ENCODE peak calls at places on chromosomes 3 and 15, in five cellular contexts. M is transverse colon, X is A549, R is testis, A is mesendoderm. B is an unnamed sample.

GRCh38 chr3:52289747-52290595 is 2.3 kb downstream of the GLYCTK start:
- DNase-seq in R (no peak), A (no peak), M (peak; percentile 82), X (no peak), B (no peak)

GRCh38 chr3:54756330-54756731 is 171.5 kb downstream of the LRTM1 start:
- DNase-seq in M (no peak), A (peak; percentile 57), X (no peak), R (no peak), B (no peak)

GRCh38 chr3:98984024-98984423 is 82.5 kb upstream of the DCBLD2 start:
- DNase-seq in X (no peak), R (no peak), M (no peak), A (no peak), B (no peak)

GRCh38 chr15:64046347-64047153 is at the start of gene DAPK2:
- DNase-seq in X (peak; percentile 98), R (peak; percentile 70), A (peak; percentile 57), M (peak; percentile 83), B (peak; percentile 83)

GRCh38 chr3:24305795-24306467 is 188.7 kb downstream of the THRB start:
- DNase-seq in A (peak; percentile 58), X (no peak), M (no peak), R (no peak), B (peak; percentile 33)

GRCh38 chr3:195895078-195895899 is 13.1 kb downstream of the TNK2 start:
- DNase-seq in M (peak; percentile 65), X (peak; percentile 75), A (peak; percentile 80), R (peak; percentile 48), B (peak; percentile 44)

GRCh38 chr3:12869025-12869695 is 27.8 kb upstream of the RPL32 start:
- DNase-seq in M (peak; percentile 67), A (peak; percentile 66), R (peak; percentile 81), X (peak; percentile 15), B (no peak)

GRCh38 chr3:36600413-36600812 is 163.9 kb downstream of the DCLK3 start:
- DNase-seq in A (no peak), X (no peak), M (no peak), R (no peak), B (no peak)

GRCh38 chr3:177731644-177732268 is 534.5 kb upstream of the TBL1XR1 start:
- DNase-seq in M (no peak), R (no peak), X (no peak), A (no peak), B (no peak)

GRCh38 chr3:34676431-34676830 is 878.0 kb downstream of the PDCD6IP start:
- DNase-seq in M (no peak), R (no peak), X (no peak), A (no peak), B (no peak)

GRCh38 chr3:36959821-36960220 is 15.0 kb upstream of the TRANK1 start:
- DNase-seq in X (no peak), R (no peak), M (no peak), A (no peak), B (peak; percentile 86)

GRCh38 chr3:72376917-72377710 is 471.1 kb downstream of the SHQ1 start:
- DNase-seq in R (no peak), X (no peak), A (peak; percentile 59), M (no peak), B (no peak)

GRCh38 chr15:101510212-101511197 is 21.0 kb upstream of the PCSK6 start:
- DNase-seq in A (no peak), M (no peak), X (no peak), R (no peak), B (no peak)

GRCh38 chr3:112806903-112807302 is 39.8 kb downstream of the CD200R1L start:
- DNase-seq in A (no peak), X (no peak), M (no peak), R (no peak), B (no peak)

GRCh38 chr3:38834110-38834509 is 18.1 kb upstream of the SCN10A start:
- DNase-seq in R (no peak), A (peak; percentile 81), M (peak; percentile 9), X (peak; percentile 9), B (peak; percentile 77)

GRCh38 chr15:90915808-90916440 is 12.8 kb downstream of the MAN2A2 start:
- DNase-seq in R (peak; percentile 44), A (peak; percentile 28), X (no peak), M (peak; percentile 53), B (no peak)

GRCh38 chr3:81799403-81799802 is 38.0 kb upstream of the GBE1 start:
- DNase-seq in R (no peak), A (no peak), X (no peak), M (no peak), B (no peak)

GRCh38 chr3:27596334-27596841 is 112.2 kb upstream of the SLC4A7 start:
- DNase-seq in A (no peak), X (no peak), R (no peak), M (no peak), B (no peak)

GRCh38 chr15:100926258-100926657 is 7.1 kb downstream of the LRRK1 start:
- DNase-seq in M (no peak), R (no peak), A (peak; percentile 73), X (no peak), B (no peak)

GRCh38 chr15:70505411-70505919 is 257.9 kb downstream of the UACA start:
- DNase-seq in R (no peak), X (peak; percentile 85), M (no peak), A (peak; percentile 62), B (peak; percentile 60)

GRCh38 chr3:18586076-18586475 is 160.9 kb upstream of the SATB1 start:
- DNase-seq in M (no peak), X (no peak), A (no peak), R (no peak), B (no peak)

GRCh38 chr3:49745986-49746385 is 22.2 kb upstream of the GMPPB start:
- DNase-seq in M (no peak), A (no peak), R (no peak), X (no peak), B (no peak)

GRCh38 chr15:82132742-82133141 is 86.9 kb upstream of the MEX3B start:
- DNase-seq in R (no peak), M (no peak), X (peak; percentile 51), A (no peak), B (no peak)

GRCh38 chr3:101084404-101084803 is 91.2 kb upstream of the ABI3BP start:
- DNase-seq in X (no peak), M (no peak), A (no peak), R (no peak), B (no peak)

GRCh38 chr3:19147905-19148767 is at the start of gene KCNH8:
- DNase-seq in A (peak; percentile 57), X (peak; percentile 3), M (peak; percentile 31), R (peak; percentile 72), B (peak; percentile 24)

GRCh38 chr3:102225407-102226132 is 209.2 kb upstream of the ZPLD1 start:
- DNase-seq in M (no peak), R (no peak), X (peak; percentile 33), A (peak; percentile 78), B (peak; percentile 85)

GRCh38 chr3:16482770-16483531 is 30.5 kb downstream of the RFTN1 start:
- DNase-seq in R (no peak), M (peak; percentile 35), A (peak; percentile 68), X (no peak), B (no peak)

GRCh38 chr3:127013196-127013595 is 30.3 kb downstream of the PLXNA1 start:
- DNase-seq in A (no peak), X (no peak), M (no peak), R (no peak), B (no peak)

GRCh38 chr3:94453864-94454263 is 391.0 kb downstream of the NSUN3 start:
- DNase-seq in A (no peak), M (no peak), X (no peak), R (no peak), B (no peak)

DNA sequence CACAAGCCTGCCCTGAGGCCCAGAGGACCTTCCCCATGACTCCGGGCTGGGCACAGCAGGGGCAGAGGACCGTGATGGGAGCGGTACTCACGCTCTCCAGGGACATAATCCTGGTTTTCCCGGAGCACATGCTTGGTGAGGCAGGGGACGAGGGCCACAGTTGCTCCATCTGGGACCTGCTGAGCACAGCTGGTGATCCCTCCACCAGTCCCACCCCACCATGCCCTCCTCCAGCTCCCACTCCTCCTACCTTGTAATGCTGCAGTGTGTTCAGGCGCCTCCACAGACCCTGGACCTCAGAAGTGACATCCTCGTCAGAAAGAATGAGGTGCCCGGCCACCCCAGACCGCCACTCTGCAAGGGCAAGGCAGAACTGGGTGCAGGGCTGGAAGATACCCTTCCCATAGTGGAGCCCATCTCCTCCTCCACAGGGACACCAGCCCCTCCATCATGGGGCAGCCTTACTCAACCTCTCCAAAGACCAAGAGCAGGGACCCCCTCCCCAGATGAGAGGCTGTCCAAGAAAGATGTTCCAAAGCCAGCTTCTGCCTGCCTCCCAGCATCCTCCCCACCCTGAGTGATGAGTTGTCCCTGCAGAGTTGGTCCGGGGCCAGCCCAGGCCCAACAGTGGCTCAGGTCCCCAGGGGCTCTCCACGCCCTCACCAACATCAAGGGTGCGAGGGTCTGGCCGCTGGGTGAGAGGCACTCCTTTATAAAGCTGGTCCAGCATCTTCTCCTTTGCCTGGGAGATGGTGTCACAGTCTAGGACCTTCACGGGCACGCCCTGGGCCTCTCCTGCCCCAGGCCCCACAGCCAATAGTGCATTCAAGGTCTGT is 19.5 kb downstream of the PLXNB1 start:
- DNase-seq in X (no peak), R (no peak), A (no peak), M (no peak), B (no peak)
- H3K4me1 ChIP-seq in X (no peaks in the 10 kb centered on the region), R (no peaks in the 10 kb centered on the region), A (no peaks in the 10 kb centered on the region), M (no peaks in the 10 kb centered on the region), B (no peaks in the 10 kb centered on the region)

GRCh38 chr3:8524656-8525399 is 23.2 kb downstream of the LMCD1 start:
- DNase-seq in A (no peak), R (no peak), X (no peak), M (no peak), B (no peak)
- H3K4me1 ChIP-seq in A (no peaks in the 10 kb centered on the region), R (peaks cover 6% of the 10 kb centered on the region), X (peaks cover 21% of the 10 kb centered on the region), M (no peaks in the 10 kb centered on the region), B (no peaks in the 10 kb centered on the region)

GRCh38 chr3:56885461-56885860 is 83.7 kb upstream of the ARHGEF3 start:
- DNase-seq in X (no peak), A (no peak), R (no peak), M (no peak), B (no peak)
- H3K4me1 ChIP-seq in X (no peaks in the 10 kb centered on the region), A (no peaks in the 10 kb centered on the region), R (peaks cover 13% of the 10 kb centered on the region), M (peaks cover 5% of the 10 kb centered on the region), B (no peaks in the 10 kb centered on the region)

GRCh38 chr3:156543043-156543555 is 11.8 kb downstream of the SSR3 start:
- DNase-seq in R (no peak), M (no peak), X (no peak), A (no peak), B (peak; percentile 86)
- H3K4me1 ChIP-seq in R (peaks cover 36% of the 10 kb centered on the region), M (peaks cover 4% of the 10 kb centered on the region), X (peaks cover under 1% of the 10 kb centered on the region), A (no peaks in the 10 kb centered on the region), B (peaks cover 92% of the 10 kb centered on the region)

GRCh38 chr3:123332124-123332641 is 116.7 kb downstream of the ADCY5 start:
- DNase-seq in M (no peak), A (peak; percentile 67), R (no peak), X (no peak), B (no peak)
- H3K4me1 ChIP-seq in M (no peaks in the 10 kb centered on the region), A (no peaks in the 10 kb centered on the region), R (peaks cover 33% of the 10 kb centered on the region), X (no peaks in the 10 kb centered on the region), B (no peaks in the 10 kb centered on the region)

GRCh38 chr3:71107926-71108325 is 475.6 kb downstream of the FOXP1 start:
- DNase-seq in A (no peak), R (no peak), M (no peak), X (no peak), B (no peak)
- H3K4me1 ChIP-seq in A (no peaks in the 10 kb centered on the region), R (peaks cover 9% of the 10 kb centered on the region), M (peaks cover 12% of the 10 kb centered on the region), X (peaks cover 62% of the 10 kb centered on the region), B (peaks cover 33% of the 10 kb centered on the region)